ENCODE peak calls at places on chromosomes 16 and 17, in seven cellular contexts. One of them, this sample, is unnamed.

GRCh38 chr16:56558024-56558747 is 6.7 kb upstream of the MT4 start:
- DNase-seq in astrocyte: peak; percentile 67
- DNase-seq in choroid plexus epithelial cell: peak; percentile 11
- DNase-seq in tibial nerve: no peak
- DNase-seq in kidney epithelial cell: peak; percentile 67
- DNase-seq in right lobe of liver: no peak
- DNase-seq in AG04450: peak; percentile 8
- DNase-seq in this sample: no peak

GRCh38 chr16:88298166-88298881 is 84.4 kb upstream of the ZNF469 start:
- DNase-seq in astrocyte: peak; percentile 47
- DNase-seq in choroid plexus epithelial cell: peak; percentile 44
- DNase-seq in tibial nerve: no peak
- DNase-seq in kidney epithelial cell: no peak
- DNase-seq in right lobe of liver: no peak
- DNase-seq in AG04450: no peak
- DNase-seq in this sample: no peak

GRCh38 chr17:607341-608060 is 107.1 kb downstream of the VPS53 start:
- DNase-seq in astrocyte: no peak
- DNase-seq in choroid plexus epithelial cell: no peak
- DNase-seq in tibial nerve: no peak
- DNase-seq in kidney epithelial cell: no peak
- DNase-seq in right lobe of liver: no peak
- DNase-seq in AG04450: no peak
- DNase-seq in this sample: no peak

GRCh38 chr16:3575491-3575890 is 1.7 kb downstream of the NLRC3 start:
- DNase-seq in astrocyte: no peak
- DNase-seq in choroid plexus epithelial cell: no peak
- DNase-seq in tibial nerve: no peak
- DNase-seq in kidney epithelial cell: no peak
- DNase-seq in right lobe of liver: no peak
- DNase-seq in AG04450: no peak
- DNase-seq in this sample: no peak

GRCh38 chr17:58569216-58569615 is 54.8 kb upstream of the MTMR4 start:
- DNase-seq in astrocyte: no peak
- DNase-seq in choroid plexus epithelial cell: no peak
- DNase-seq in tibial nerve: no peak
- DNase-seq in kidney epithelial cell: no peak
- DNase-seq in right lobe of liver: no peak
- DNase-seq in AG04450: no peak
- DNase-seq in this sample: no peak

GRCh38 chr16:15643453-15644305 is 725 bp upstream of the MARF1 start:
- DNase-seq in astrocyte: peak; percentile 30
- DNase-seq in choroid plexus epithelial cell: peak; percentile 74
- DNase-seq in tibial nerve: peak; percentile 26
- DNase-seq in kidney epithelial cell: no peak
- DNase-seq in right lobe of liver: no peak
- DNase-seq in AG04450: peak; percentile 23
- DNase-seq in this sample: no peak

GRCh38 chr17:28272166-28272565 is 46.8 kb upstream of the TMEM97 start:
- DNase-seq in astrocyte: no peak
- DNase-seq in choroid plexus epithelial cell: no peak
- DNase-seq in tibial nerve: no peak
- DNase-seq in kidney epithelial cell: no peak
- DNase-seq in right lobe of liver: no peak
- DNase-seq in AG04450: no peak
- DNase-seq in this sample: no peak

GRCh38 chr17:7633093-7633492 is 3.2 kb downstream of the SHBG start:
- DNase-seq in astrocyte: no peak
- DNase-seq in choroid plexus epithelial cell: no peak
- DNase-seq in tibial nerve: no peak
- DNase-seq in kidney epithelial cell: no peak
- DNase-seq in right lobe of liver: peak; percentile 79
- DNase-seq in AG04450: no peak
- DNase-seq in this sample: no peak

GRCh38 chr16:3170440-3171180 is 17.4 kb upstream of the OR1F1 start:
- DNase-seq in astrocyte: no peak
- DNase-seq in choroid plexus epithelial cell: no peak
- DNase-seq in tibial nerve: no peak
- DNase-seq in kidney epithelial cell: no peak
- DNase-seq in right lobe of liver: no peak
- DNase-seq in AG04450: no peak
- DNase-seq in this sample: no peak

GRCh38 chr16:55643161-55643970 is 12.4 kb upstream of the SLC6A2 start:
- DNase-seq in astrocyte: no peak
- DNase-seq in choroid plexus epithelial cell: peak; percentile 17
- DNase-seq in tibial nerve: no peak
- DNase-seq in kidney epithelial cell: no peak
- DNase-seq in right lobe of liver: no peak
- DNase-seq in AG04450: no peak
- DNase-seq in this sample: no peak

GRCh38 chr16:12583237-12583897 is 220.3 kb downstream of the CPPED1 start:
- DNase-seq in astrocyte: no peak
- DNase-seq in choroid plexus epithelial cell: no peak
- DNase-seq in tibial nerve: no peak
- DNase-seq in kidney epithelial cell: no peak
- DNase-seq in right lobe of liver: peak; percentile 15
- DNase-seq in AG04450: no peak
- DNase-seq in this sample: no peak

GRCh38 chr17:74918906-74919305 is 4.1 kb downstream of the USH1G start:
- DNase-seq in astrocyte: no peak
- DNase-seq in choroid plexus epithelial cell: no peak
- DNase-seq in tibial nerve: no peak
- DNase-seq in kidney epithelial cell: no peak
- DNase-seq in right lobe of liver: no peak
- DNase-seq in AG04450: no peak
- DNase-seq in this sample: no peak

GRCh38 chr16:17544785-17545184 is 74.0 kb upstream of the XYLT1 start:
- DNase-seq in astrocyte: no peak
- DNase-seq in choroid plexus epithelial cell: no peak
- DNase-seq in tibial nerve: peak; percentile 7
- DNase-seq in kidney epithelial cell: no peak
- DNase-seq in right lobe of liver: no peak
- DNase-seq in AG04450: no peak
- DNase-seq in this sample: no peak

GRCh38 chr17:3907483-3908216 is 8.6 kb downstream of the P2RX1 start:
- DNase-seq in astrocyte: no peak
- DNase-seq in choroid plexus epithelial cell: no peak
- DNase-seq in tibial nerve: no peak
- DNase-seq in kidney epithelial cell: no peak
- DNase-seq in right lobe of liver: no peak
- DNase-seq in AG04450: no peak
- DNase-seq in this sample: no peak

GRCh38 chr17:55641559-55642160 is 81.0 kb downstream of the TMEM100 start:
- DNase-seq in astrocyte: peak; percentile 23
- DNase-seq in choroid plexus epithelial cell: peak; percentile 86
- DNase-seq in tibial nerve: peak; percentile 78
- DNase-seq in kidney epithelial cell: peak; percentile 5
- DNase-seq in right lobe of liver: peak; percentile 75
- DNase-seq in AG04450: peak; percentile 48
- DNase-seq in this sample: peak; percentile 20

GRCh38 chr16:3748307-3748706 is 31.0 kb upstream of the TRAP1 start:
- DNase-seq in astrocyte: no peak
- DNase-seq in choroid plexus epithelial cell: peak; percentile 17
- DNase-seq in tibial nerve: no peak
- DNase-seq in kidney epithelial cell: no peak
- DNase-seq in right lobe of liver: no peak
- DNase-seq in AG04450: no peak
- DNase-seq in this sample: no peak

GRCh38 chr17:75845933-75846700 is 1.9 kb upstream of the UNC13D start:
- DNase-seq in astrocyte: no peak
- DNase-seq in choroid plexus epithelial cell: no peak
- DNase-seq in tibial nerve: no peak
- DNase-seq in kidney epithelial cell: no peak
- DNase-seq in right lobe of liver: no peak
- DNase-seq in AG04450: no peak
- DNase-seq in this sample: no peak

GRCh38 chr16:81149614-81150013 is 53.4 kb upstream of the GCSH start:
- DNase-seq in astrocyte: no peak
- DNase-seq in choroid plexus epithelial cell: no peak
- DNase-seq in tibial nerve: no peak
- DNase-seq in kidney epithelial cell: no peak
- DNase-seq in right lobe of liver: no peak
- DNase-seq in AG04450: no peak
- DNase-seq in this sample: no peak

GRCh38 chr17:64441772-64442549 is 7.0 kb upstream of the MILR1 start:
- DNase-seq in astrocyte: peak; percentile 25
- DNase-seq in choroid plexus epithelial cell: peak; percentile 92
- DNase-seq in tibial nerve: peak; percentile 20
- DNase-seq in kidney epithelial cell: no peak
- DNase-seq in right lobe of liver: peak; percentile 50
- DNase-seq in AG04450: no peak
- DNase-seq in this sample: no peak

GRCh38 chr16:74575805-74576643 is 30.9 kb downstream of the GLG1 start:
- DNase-seq in astrocyte: no peak
- DNase-seq in choroid plexus epithelial cell: no peak
- DNase-seq in tibial nerve: no peak
- DNase-seq in kidney epithelial cell: no peak
- DNase-seq in right lobe of liver: peak; percentile 49
- DNase-seq in AG04450: no peak
- DNase-seq in this sample: no peak

GRCh38 chr17:29590261-29590978 is 972 bp upstream of the GIT1 start:
- DNase-seq in astrocyte: peak; percentile 62
- DNase-seq in choroid plexus epithelial cell: peak; percentile 48
- DNase-seq in tibial nerve: no peak
- DNase-seq in kidney epithelial cell: no peak
- DNase-seq in right lobe of liver: peak; percentile 46
- DNase-seq in AG04450: no peak
- DNase-seq in this sample: no peak

GRCh38 chr16:28280881-28281836 is 11.2 kb upstream of the SBK1 start:
- DNase-seq in astrocyte: no peak
- DNase-seq in choroid plexus epithelial cell: no peak
- DNase-seq in tibial nerve: no peak
- DNase-seq in kidney epithelial cell: no peak
- DNase-seq in right lobe of liver: no peak
- DNase-seq in AG04450: no peak
- DNase-seq in this sample: no peak
- TF ChIP-seq CTCF in astrocyte: no peak
- TF ChIP-seq CTCF in choroid plexus epithelial cell: no peak
- TF ChIP-seq CTCF in tibial nerve: no peak
- TF ChIP-seq CTCF in kidney epithelial cell: no peak
- TF ChIP-seq CTCF in right lobe of liver: no peak
- TF ChIP-seq CTCF in AG04450: no peak
- TF ChIP-seq CTCF in this sample: no peak

DNA sequence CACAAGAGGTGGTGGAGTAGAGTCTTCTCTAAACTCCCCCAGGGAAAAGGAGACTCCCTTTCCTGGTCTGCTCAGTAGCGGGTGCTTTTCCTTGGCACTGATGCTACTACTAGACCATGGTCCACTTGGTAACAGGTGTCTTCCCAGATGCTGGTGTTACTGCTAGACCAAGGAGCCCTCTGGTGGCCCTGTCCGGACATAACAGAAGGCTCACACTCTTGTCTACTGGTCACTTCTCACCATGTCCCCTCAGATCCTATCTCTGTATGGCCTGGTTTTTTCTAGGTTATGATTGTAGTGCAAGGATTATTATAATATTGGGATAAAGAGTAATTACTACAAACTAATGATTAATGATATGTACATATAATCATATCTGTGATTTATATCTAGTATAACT is 49.7 kb upstream of the ARL4D start:
- DNase-seq in astrocyte: no peak
- DNase-seq in choroid plexus epithelial cell: no peak
- DNase-seq in tibial nerve: no peak
- DNase-seq in kidney epithelial cell: no peak
- DNase-seq in right lobe of liver: no peak
- DNase-seq in AG04450: no peak
- DNase-seq in this sample: no peak
- TF ChIP-seq CTCF in astrocyte: no peak
- TF ChIP-seq CTCF in choroid plexus epithelial cell: peak; percentile 11
- TF ChIP-seq CTCF in tibial nerve: no peak
- TF ChIP-seq CTCF in kidney epithelial cell: no peak
- TF ChIP-seq CTCF in right lobe of liver: no peak
- TF ChIP-seq CTCF in AG04450: no peak
- TF ChIP-seq CTCF in this sample: no peak

GRCh38 chr17:35872581-35872980 is 3.9 kb upstream of the HEATR9 start:
- DNase-seq in astrocyte: no peak
- DNase-seq in choroid plexus epithelial cell: no peak
- DNase-seq in tibial nerve: no peak
- DNase-seq in kidney epithelial cell: no peak
- DNase-seq in right lobe of liver: no peak
- DNase-seq in AG04450: no peak
- DNase-seq in this sample: no peak

GRCh38 chr17:35875439-35876139 is 4.6 kb downstream of the CCL5 start:
- DNase-seq in astrocyte: no peak
- DNase-seq in choroid plexus epithelial cell: no peak
- DNase-seq in tibial nerve: no peak
- DNase-seq in kidney epithelial cell: no peak
- DNase-seq in right lobe of liver: no peak
- DNase-seq in AG04450: no peak
- DNase-seq in this sample: no peak

GRCh38 chr17:35878361-35878760 is 1.8 kb downstream of the CCL5 start:
- DNase-seq in astrocyte: no peak
- DNase-seq in choroid plexus epithelial cell: no peak
- DNase-seq in tibial nerve: no peak
- DNase-seq in kidney epithelial cell: no peak
- DNase-seq in right lobe of liver: no peak
- DNase-seq in AG04450: no peak
- DNase-seq in this sample: no peak

GRCh38 chr17:35879748-35880654 is at the start of gene CCL5:
- DNase-seq in astrocyte: no peak
- DNase-seq in choroid plexus epithelial cell: peak; percentile 35
- DNase-seq in tibial nerve: no peak
- DNase-seq in kidney epithelial cell: no peak
- DNase-seq in right lobe of liver: no peak
- DNase-seq in AG04450: no peak
- DNase-seq in this sample: no peak

DNA sequence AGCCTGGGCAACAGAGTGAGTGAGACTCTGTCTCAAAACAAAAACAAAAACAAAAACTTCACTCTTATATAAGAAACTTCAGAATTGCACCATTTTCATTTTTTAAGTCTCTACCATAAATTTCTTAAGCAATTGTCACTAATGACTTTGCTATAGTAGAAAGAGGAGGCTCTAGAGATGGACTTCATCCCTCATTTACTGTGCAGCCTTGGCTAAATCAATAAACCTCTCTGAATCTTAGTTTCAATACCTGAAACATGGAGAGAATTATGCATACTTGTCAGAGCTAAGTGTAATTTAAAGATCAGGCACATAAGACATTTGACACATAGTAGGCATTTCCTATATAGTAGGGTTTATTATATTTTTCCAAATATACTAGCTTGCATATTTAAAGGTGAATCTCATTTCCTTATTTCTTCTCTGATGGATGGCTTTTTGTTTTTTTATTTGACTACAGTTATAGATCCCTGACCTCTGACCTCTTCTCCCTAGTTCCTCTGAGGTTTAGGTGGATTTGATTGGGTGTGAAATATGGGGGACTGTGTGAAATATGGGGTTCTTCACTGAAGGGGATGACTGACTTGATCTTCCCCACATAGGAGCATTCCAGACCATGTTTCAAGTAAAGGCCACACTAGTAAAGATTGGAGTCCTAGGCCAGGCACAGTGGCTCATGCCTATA is 2.7 kb downstream of the CCL5 start:
- DNase-seq in astrocyte: no peak
- DNase-seq in choroid plexus epithelial cell: no peak
- DNase-seq in tibial nerve: no peak
- DNase-seq in kidney epithelial cell: no peak
- DNase-seq in right lobe of liver: no peak
- DNase-seq in AG04450: no peak
- DNase-seq in this sample: no peak
- TF ChIP-seq CTCF in astrocyte: no peak
- TF ChIP-seq CTCF in choroid plexus epithelial cell: no peak
- TF ChIP-seq CTCF in tibial nerve: no peak
- TF ChIP-seq CTCF in kidney epithelial cell: no peak
- TF ChIP-seq CTCF in right lobe of liver: no peak
- TF ChIP-seq CTCF in AG04450: no peak
- TF ChIP-seq CTCF in this sample: no peak

GRCh38 chr17:48733632-48734327 is 5.2 kb upstream of the HOXB13 start:
- DNase-seq in astrocyte: no peak
- DNase-seq in choroid plexus epithelial cell: no peak
- DNase-seq in tibial nerve: no peak
- DNase-seq in kidney epithelial cell: no peak
- DNase-seq in right lobe of liver: no peak
- DNase-seq in AG04450: no peak
- DNase-seq in this sample: no peak
- TF ChIP-seq CTCF in astrocyte: no peak
- TF ChIP-seq CTCF in choroid plexus epithelial cell: no peak
- TF ChIP-seq CTCF in tibial nerve: no peak
- TF ChIP-seq CTCF in kidney epithelial cell: no peak
- TF ChIP-seq CTCF in right lobe of liver: no peak
- TF ChIP-seq CTCF in AG04450: no peak
- TF ChIP-seq CTCF in this sample: no peak